ENCODE peak calls at places on chromosomes 13 and 19, in ten cellular contexts. One of them, this sample, is unnamed. For H3K4me1, the result is how much of the 10 kb centered on the place peaks cover.

GRCh38 chr13:94799330-94799729 is 87.0 kb upstream of the SOX21 start:
- DNase-seq in A549: no peak
- DNase-seq in sigmoid colon: no peak
- DNase-seq in HCT116: no peak
- DNase-seq in H1: no peak
- DNase-seq in HepG2: no peak
- DNase-seq in ovary: no peak
- DNase-seq in breast epithelium: no peak
- DNase-seq in transverse colon: no peak
- DNase-seq in IMR-90: no peak
- DNase-seq in this sample: no peak

GRCh38 chr19:50858896-50859295 is 4.2 kb downstream of the KLK3 start:
- DNase-seq in A549: no peak
- DNase-seq in sigmoid colon: no peak
- DNase-seq in HCT116: no peak
- DNase-seq in H1: no peak
- DNase-seq in HepG2: no peak
- DNase-seq in ovary: no peak
- DNase-seq in breast epithelium: no peak
- DNase-seq in transverse colon: peak
- DNase-seq in IMR-90: no peak
- DNase-seq in this sample: no peak

GRCh38 chr19:2512523-2513431 is 36.9 kb downstream of the GADD45B start:
- DNase-seq in A549: no peak
- DNase-seq in sigmoid colon: no peak
- DNase-seq in HCT116: no peak
- DNase-seq in H1: no peak
- DNase-seq in HepG2: no peak
- DNase-seq in ovary: no peak
- DNase-seq in breast epithelium: no peak
- DNase-seq in transverse colon: no peak
- DNase-seq in IMR-90: no peak
- DNase-seq in this sample: no peak

GRCh38 chr13:107476068-107476467 is 739.3 kb downstream of the LIG4 start:
- DNase-seq in A549: no peak
- DNase-seq in sigmoid colon: no peak
- DNase-seq in HCT116: no peak
- DNase-seq in H1: no peak
- DNase-seq in HepG2: no peak
- DNase-seq in ovary: no peak
- DNase-seq in breast epithelium: no peak
- DNase-seq in transverse colon: no peak
- DNase-seq in IMR-90: peak
- DNase-seq in this sample: no peak

GRCh38 chr19:1861599-1862031 is 1.8 kb downstream of the KLF16 start:
- DNase-seq in A549: no peak
- DNase-seq in sigmoid colon: no peak
- DNase-seq in HCT116: no peak
- DNase-seq in H1: no peak
- DNase-seq in HepG2: no peak
- DNase-seq in ovary: no peak
- DNase-seq in breast epithelium: no peak
- DNase-seq in transverse colon: no peak
- DNase-seq in IMR-90: no peak
- DNase-seq in this sample: no peak

GRCh38 chr19:11374449-11375142 is at the start of gene SWSAP1:
- DNase-seq in A549: peak
- DNase-seq in sigmoid colon: peak
- DNase-seq in HCT116: peak
- DNase-seq in H1: peak
- DNase-seq in HepG2: peak
- DNase-seq in ovary: peak
- DNase-seq in breast epithelium: peak
- DNase-seq in transverse colon: peak
- DNase-seq in IMR-90: peak
- DNase-seq in this sample: peak

GRCh38 chr19:51676566-51677083 is 16.5 kb upstream of the SPACA6 start:
- DNase-seq in A549: no peak
- DNase-seq in sigmoid colon: no peak
- DNase-seq in HCT116: no peak
- DNase-seq in H1: no peak
- DNase-seq in HepG2: no peak
- DNase-seq in ovary: no peak
- DNase-seq in breast epithelium: no peak
- DNase-seq in transverse colon: no peak
- DNase-seq in IMR-90: no peak
- DNase-seq in this sample: no peak

GRCh38 chr19:30276312-30276884 is 95.8 kb upstream of the ZNF536 start:
- DNase-seq in A549: no peak
- DNase-seq in sigmoid colon: no peak
- DNase-seq in HCT116: no peak
- DNase-seq in H1: no peak
- DNase-seq in HepG2: no peak
- DNase-seq in ovary: no peak
- DNase-seq in breast epithelium: no peak
- DNase-seq in transverse colon: no peak
- DNase-seq in IMR-90: no peak
- DNase-seq in this sample: no peak

GRCh38 chr19:13812544-13812943 is 17.3 kb downstream of the ZSWIM4 start:
- DNase-seq in A549: no peak
- DNase-seq in sigmoid colon: no peak
- DNase-seq in HCT116: no peak
- DNase-seq in H1: no peak
- DNase-seq in HepG2: no peak
- DNase-seq in ovary: no peak
- DNase-seq in breast epithelium: no peak
- DNase-seq in transverse colon: no peak
- DNase-seq in IMR-90: no peak
- DNase-seq in this sample: no peak

GRCh38 chr13:47256618-47257017 is 359.8 kb upstream of the HTR2A start:
- DNase-seq in A549: no peak
- DNase-seq in sigmoid colon: no peak
- DNase-seq in HCT116: no peak
- DNase-seq in H1: no peak
- DNase-seq in HepG2: no peak
- DNase-seq in ovary: no peak
- DNase-seq in breast epithelium: no peak
- DNase-seq in transverse colon: no peak
- DNase-seq in IMR-90: peak
- DNase-seq in this sample: no peak

GRCh38 chr13:34933786-34934185 is 8.3 kb upstream of the NBEA start:
- DNase-seq in A549: no peak
- DNase-seq in sigmoid colon: no peak
- DNase-seq in HCT116: no peak
- DNase-seq in H1: no peak
- DNase-seq in HepG2: no peak
- DNase-seq in ovary: no peak
- DNase-seq in breast epithelium: no peak
- DNase-seq in transverse colon: no peak
- DNase-seq in IMR-90: no peak
- DNase-seq in this sample: no peak

GRCh38 chr13:20685042-20685441 is 18.5 kb upstream of the IL17D start:
- DNase-seq in A549: no peak
- DNase-seq in sigmoid colon: no peak
- DNase-seq in HCT116: no peak
- DNase-seq in H1: no peak
- DNase-seq in HepG2: no peak
- DNase-seq in ovary: no peak
- DNase-seq in breast epithelium: no peak
- DNase-seq in transverse colon: no peak
- DNase-seq in IMR-90: no peak
- DNase-seq in this sample: no peak

GRCh38 chr13:21071015-21071414 is 9.6 kb upstream of the LATS2 start:
- DNase-seq in A549: no peak
- DNase-seq in sigmoid colon: no peak
- DNase-seq in HCT116: no peak
- DNase-seq in H1: no peak
- DNase-seq in HepG2: no peak
- DNase-seq in ovary: no peak
- DNase-seq in breast epithelium: no peak
- DNase-seq in transverse colon: no peak
- DNase-seq in IMR-90: no peak
- DNase-seq in this sample: no peak

GRCh38 chr19:40388486-40388885 is 1.5 kb downstream of the HIPK4 start:
- DNase-seq in A549: no peak
- DNase-seq in sigmoid colon: no peak
- DNase-seq in HCT116: no peak
- DNase-seq in H1: no peak
- DNase-seq in HepG2: no peak
- DNase-seq in ovary: no peak
- DNase-seq in breast epithelium: no peak
- DNase-seq in transverse colon: no peak
- DNase-seq in IMR-90: no peak
- DNase-seq in this sample: no peak

GRCh38 chr19:7535993-7536685 is 622 bp downstream of the PNPLA6 start:
- DNase-seq in A549: no peak
- DNase-seq in sigmoid colon: no peak
- DNase-seq in HCT116: no peak
- DNase-seq in H1: no peak
- DNase-seq in HepG2: no peak
- DNase-seq in ovary: no peak
- DNase-seq in breast epithelium: no peak
- DNase-seq in transverse colon: no peak
- DNase-seq in IMR-90: no peak
- DNase-seq in this sample: no peak

GRCh38 chr13:38941353-38941945 is 49.2 kb downstream of the STOML3 start:
- DNase-seq in A549: no peak
- DNase-seq in sigmoid colon: no peak
- DNase-seq in HCT116: no peak
- DNase-seq in H1: no peak
- DNase-seq in HepG2: no peak
- DNase-seq in ovary: no peak
- DNase-seq in breast epithelium: no peak
- DNase-seq in transverse colon: no peak
- DNase-seq in IMR-90: no peak
- DNase-seq in this sample: no peak

GRCh38 chr19:988510-988909 is 4.4 kb downstream of the WDR18 start:
- DNase-seq in A549: no peak
- DNase-seq in sigmoid colon: no peak
- DNase-seq in HCT116: no peak
- DNase-seq in H1: no peak
- DNase-seq in HepG2: no peak
- DNase-seq in ovary: no peak
- DNase-seq in breast epithelium: no peak
- DNase-seq in transverse colon: no peak
- DNase-seq in IMR-90: no peak
- DNase-seq in this sample: no peak

GRCh38 chr13:39433705-39434104 is 169.3 kb downstream of the LHFPL6 start:
- DNase-seq in A549: no peak
- DNase-seq in sigmoid colon: no peak
- DNase-seq in HCT116: no peak
- DNase-seq in H1: no peak
- DNase-seq in HepG2: no peak
- DNase-seq in ovary: no peak
- DNase-seq in breast epithelium: no peak
- DNase-seq in transverse colon: no peak
- DNase-seq in IMR-90: no peak
- DNase-seq in this sample: no peak

GRCh38 chr13:97255515-97255999 is 33.4 kb downstream of the MBNL2 start:
- DNase-seq in A549: peak
- DNase-seq in sigmoid colon: no peak
- DNase-seq in HCT116: no peak
- DNase-seq in H1: no peak
- DNase-seq in HepG2: no peak
- DNase-seq in ovary: no peak
- DNase-seq in breast epithelium: no peak
- DNase-seq in transverse colon: no peak
- DNase-seq in IMR-90: peak
- DNase-seq in this sample: no peak

GRCh38 chr13:22461854-22462565 is 718.8 kb upstream of the SGCG start:
- DNase-seq in A549: no peak
- DNase-seq in sigmoid colon: no peak
- DNase-seq in HCT116: no peak
- DNase-seq in H1: no peak
- DNase-seq in HepG2: no peak
- DNase-seq in ovary: no peak
- DNase-seq in breast epithelium: no peak
- DNase-seq in transverse colon: no peak
- DNase-seq in IMR-90: no peak
- DNase-seq in this sample: no peak
- TF ChIP-seq POLR2A in A549: no peak
- TF ChIP-seq POLR2A in sigmoid colon: no peak
- TF ChIP-seq POLR2A in HCT116: no peak
- TF ChIP-seq POLR2A in H1: no peak
- TF ChIP-seq POLR2A in HepG2: no peak
- TF ChIP-seq POLR2A in ovary: no peak
- TF ChIP-seq POLR2A in breast epithelium: no peak
- TF ChIP-seq POLR2A in transverse colon: no peak
- TF ChIP-seq POLR2A in IMR-90: no peak
- TF ChIP-seq POLR2A in this sample: no peak

DNA sequence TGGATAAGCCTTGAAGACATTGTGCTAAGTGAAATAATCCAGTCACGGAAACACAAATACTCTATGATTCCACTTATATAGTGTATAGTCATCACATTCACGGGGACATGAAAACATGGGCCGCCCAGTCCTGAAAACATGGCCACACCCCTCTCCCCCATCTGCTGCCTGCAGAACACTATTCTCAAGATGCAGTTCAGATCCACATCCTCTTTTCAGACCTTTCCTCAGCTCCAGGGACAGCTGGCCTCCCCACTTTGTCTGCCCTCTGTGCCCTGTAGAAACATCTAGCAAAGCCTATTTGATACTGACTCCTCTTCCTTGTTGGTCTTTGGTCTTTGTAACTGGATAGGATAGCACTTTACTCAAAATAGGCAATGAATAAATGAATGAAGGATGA is 8.3 kb downstream of the RFX2 start:
- DNase-seq in A549: no peak
- DNase-seq in sigmoid colon: no peak
- DNase-seq in HCT116: no peak
- DNase-seq in H1: no peak
- DNase-seq in HepG2: no peak
- DNase-seq in ovary: no peak
- DNase-seq in breast epithelium: no peak
- DNase-seq in transverse colon: no peak
- DNase-seq in IMR-90: no peak
- DNase-seq in this sample: no peak
- H3K4me1 ChIP-seq in A549: under half
- H3K4me1 ChIP-seq in sigmoid colon: under half
- H3K4me1 ChIP-seq in HCT116: under half
- H3K4me1 ChIP-seq in H1: under half
- H3K4me1 ChIP-seq in HepG2: under half
- H3K4me1 ChIP-seq in ovary: under half
- H3K4me1 ChIP-seq in breast epithelium: under half
- H3K4me1 ChIP-seq in transverse colon: under half
- H3K4me1 ChIP-seq in IMR-90: under half
- H3K4me1 ChIP-seq in this sample: half or more

GRCh38 chr13:75685239-75685697 is 49.1 kb downstream of the LMO7 start:
- DNase-seq in A549: peak
- DNase-seq in sigmoid colon: no peak
- DNase-seq in HCT116: no peak
- DNase-seq in H1: no peak
- DNase-seq in HepG2: peak
- DNase-seq in ovary: no peak
- DNase-seq in breast epithelium: peak
- DNase-seq in transverse colon: no peak
- DNase-seq in IMR-90: peak
- DNase-seq in this sample: no peak
- H3K4me3 ChIP-seq in A549: no peak
- H3K4me3 ChIP-seq in sigmoid colon: no peak
- H3K4me3 ChIP-seq in HCT116: no peak
- H3K4me3 ChIP-seq in H1: no peak
- H3K4me3 ChIP-seq in HepG2: no peak
- H3K4me3 ChIP-seq in ovary: no peak
- H3K4me3 ChIP-seq in breast epithelium: peak
- H3K4me3 ChIP-seq in transverse colon: no peak
- H3K4me3 ChIP-seq in IMR-90: no peak
- H3K4me3 ChIP-seq in this sample: no peak

GRCh38 chr19:49690656-49691242 is at the start of gene CPT1C:
- DNase-seq in A549: no peak
- DNase-seq in sigmoid colon: peak
- DNase-seq in HCT116: no peak
- DNase-seq in H1: peak
- DNase-seq in HepG2: no peak
- DNase-seq in ovary: peak
- DNase-seq in breast epithelium: peak
- DNase-seq in transverse colon: peak
- DNase-seq in IMR-90: peak
- DNase-seq in this sample: no peak
- TF ChIP-seq POLR2A in A549: no peak
- TF ChIP-seq POLR2A in sigmoid colon: no peak
- TF ChIP-seq POLR2A in HCT116: no peak
- TF ChIP-seq POLR2A in H1: peak
- TF ChIP-seq POLR2A in HepG2: no peak
- TF ChIP-seq POLR2A in ovary: peak
- TF ChIP-seq POLR2A in breast epithelium: no peak
- TF ChIP-seq POLR2A in transverse colon: peak
- TF ChIP-seq POLR2A in IMR-90: peak
- TF ChIP-seq POLR2A in this sample: no peak